ENCODE peak calls at places on chromosomes 13 and 19, in four cellular contexts. P, V, W and U are unnamed samples. For H3K4me1, the result is how much of the 10 kb centered on the place peaks cover.

GRCh38 chr19:51138549-51138979 is 3.5 kb upstream of the SIGLEC7 start:
- DNase-seq in P (no peak), V (no peak), W (peak), U (peak)

GRCh38 chr13:21657538-21657937 is 13.3 kb upstream of the FGF9 start:
- DNase-seq in P (no peak), V (no peak), W (no peak), U (no peak)

GRCh38 chr19:34480971-34481821 is at the start of gene WTIP:
- DNase-seq in P (peak), V (peak), W (no peak), U (peak)

GRCh38 chr19:48635263-48635965 is 1.8 kb downstream of the DBP start:
- DNase-seq in P (peak), V (peak), W (peak), U (peak)

GRCh38 chr13:42270857-42271215 is 1.1 kb upstream of the AKAP11 start:
- DNase-seq in P (no peak), V (no peak), W (no peak), U (no peak)

GRCh38 chr19:23872282-23872919 is 42.3 kb upstream of the ZNF726 start:
- DNase-seq in P (no peak), V (no peak), W (no peak), U (no peak)

GRCh38 chr19:48634424-48635262 is 2.5 kb downstream of the DBP start:
- DNase-seq in P (peak), V (peak), W (peak), U (peak)

GRCh38 chr19:8069116-8069973 is 16.8 kb downstream of the CCL25 start:
- DNase-seq in P (peak), V (no peak), W (no peak), U (no peak)

GRCh38 chr19:43560687-43561086 is 14.6 kb downstream of the XRCC1 start:
- DNase-seq in P (peak), V (no peak), W (peak), U (no peak)

GRCh38 chr19:35545855-35546381 is 492 bp downstream of the TMEM147 start:
- DNase-seq in P (peak), V (no peak), W (peak), U (peak)

GRCh38 chr19:5152767-5153532 is 184.0 kb downstream of the KDM4B start:
- DNase-seq in P (no peak), V (no peak), W (peak), U (no peak)

GRCh38 chr13:32254916-32255743 is 60.0 kb downstream of the ZAR1L start:
- DNase-seq in P (no peak), V (no peak), W (no peak), U (no peak)

GRCh38 chr19:6802336-6803035 is 30.0 kb downstream of the VAV1 start:
- DNase-seq in P (no peak), V (no peak), W (peak), U (peak)

GRCh38 chr19:53977991-53978731 is 13.3 kb upstream of the CACNG6 start:
- DNase-seq in P (no peak), V (peak), W (no peak), U (peak)

GRCh38 chr13:43129511-43130130 is 106.2 kb downstream of the DNAJC15 start:
- DNase-seq in P (no peak), V (no peak), W (no peak), U (no peak)

GRCh38 chr19:32469796-32470195 is 64.2 kb downstream of the DPY19L3 start:
- DNase-seq in P (no peak), V (no peak), W (no peak), U (no peak)

GRCh38 chr13:61685683-61686013 is 270.0 kb upstream of the PCDH20 start:
- DNase-seq in P (peak), V (peak), W (no peak), U (no peak)

GRCh38 chr13:48816696-48817095 is 159.0 kb upstream of the FNDC3A start:
- DNase-seq in P (no peak), V (no peak), W (no peak), U (no peak)

GRCh38 chr13:99058527-99059495 is 80.9 kb upstream of the DOCK9 start:
- DNase-seq in P (no peak), V (no peak), W (no peak), U (no peak)

GRCh38 chr13:72648513-72649065 is 78.8 kb downstream of the MZT1 start:
- DNase-seq in P (no peak), V (no peak), W (no peak), U (no peak)

GRCh38 chr13:64410654-64411053 is 2819.5 kb downstream of the PCDH9 start:
- DNase-seq in P (no peak), V (no peak), W (peak), U (no peak)

DNA sequence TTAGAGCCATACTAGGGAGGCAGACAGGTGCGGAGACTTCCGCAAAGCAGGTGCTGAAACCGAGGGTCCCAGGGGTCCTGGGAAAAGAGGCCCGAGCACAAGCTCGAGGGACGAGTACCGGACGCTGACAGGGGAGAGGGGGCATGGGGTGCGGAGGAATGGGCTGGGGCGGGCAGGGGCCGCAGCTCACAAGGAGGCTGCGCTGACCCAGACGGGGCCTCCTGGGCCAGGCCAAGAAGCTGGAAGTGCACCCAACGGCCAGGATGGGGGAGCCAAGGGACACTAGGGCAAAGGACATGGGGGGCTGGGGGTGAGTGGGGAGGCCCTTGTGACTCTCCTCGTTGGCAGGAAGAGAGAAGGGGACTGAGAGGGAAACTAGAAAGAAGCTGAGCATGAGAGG is 1.8 kb downstream of the POLR2E start:
- DNase-seq in P (no peak), V (no peak), W (no peak), U (no peak)
- H3K4me1 ChIP-seq in P (under half), V (under half), W (under half), U (under half)

GRCh38 chr13:23652909-23653726 is 82.9 kb downstream of the TNFRSF19 start:
- DNase-seq in P (no peak), V (no peak), W (no peak), U (no peak)

GRCh38 chr13:23654111-23655110 is 84.2 kb downstream of the TNFRSF19 start:
- DNase-seq in P (no peak), V (no peak), W (no peak), U (no peak)

GRCh38 chr13:23655321-23655720 is 85.1 kb downstream of the TNFRSF19 start:
- DNase-seq in P (no peak), V (no peak), W (no peak), U (no peak)

GRCh38 chr13:23651887-23652286 is 81.7 kb downstream of the TNFRSF19 start:
- DNase-seq in P (no peak), V (no peak), W (no peak), U (no peak)

DNA sequence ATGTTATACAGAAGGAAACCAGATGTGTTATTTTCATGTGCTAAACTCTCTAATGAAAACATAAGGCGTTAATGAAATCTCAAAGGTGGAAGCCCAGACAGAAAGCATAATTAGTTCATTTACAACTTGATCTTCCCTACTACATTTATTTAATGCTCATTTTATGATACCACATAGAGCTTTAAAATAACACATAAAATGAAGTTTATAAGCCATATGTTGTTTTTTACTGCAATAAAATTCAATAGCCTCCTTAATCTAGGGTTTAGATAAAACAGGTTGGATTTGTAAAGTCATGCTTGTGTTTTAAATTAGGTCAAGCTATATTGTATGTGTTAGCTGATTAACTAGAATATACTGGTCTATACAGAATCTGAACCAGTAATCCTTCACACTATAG is 81.2 kb downstream of the TNFRSF19 start:
- DNase-seq in P (no peak), V (no peak), W (no peak), U (no peak)
- H3K4me1 ChIP-seq in P (under half), V (under half), W (under half), U (under half)

GRCh38 chr13:113419531-113420183 is 33.6 kb downstream of the ADPRHL1 start:
- DNase-seq in P (no peak), V (no peak), W (no peak), U (peak)

GRCh38 chr13:113422790-113423189 is 30.5 kb downstream of the ADPRHL1 start:
- DNase-seq in P (no peak), V (no peak), W (no peak), U (peak)

GRCh38 chr13:113418722-113419049 is 34.6 kb downstream of the ADPRHL1 start:
- DNase-seq in P (no peak), V (no peak), W (no peak), U (peak)

GRCh38 chr13:113421673-113422270 is 31.5 kb downstream of the ADPRHL1 start:
- DNase-seq in P (no peak), V (no peak), W (no peak), U (peak)

GRCh38 chr13:113420833-113421600 is 32.3 kb downstream of the ADPRHL1 start:
- DNase-seq in P (peak), V (no peak), W (no peak), U (peak)
- H3K4me1 ChIP-seq in P (under half), V (under half), W (under half), U (under half)

GRCh38 chr13:29508874-29509249 is 86.6 kb downstream of the SLC7A1 start:
- DNase-seq in P (no peak), V (no peak), W (peak), U (no peak)

GRCh38 chr13:29508130-29508873 is 87.2 kb downstream of the SLC7A1 start:
- DNase-seq in P (peak), V (peak), W (peak), U (peak)

GRCh38 chr13:29505511-29505910 is 90.0 kb downstream of the SLC7A1 start:
- DNase-seq in P (no peak), V (no peak), W (peak), U (no peak)

GRCh38 chr13:29505950-29506349 is 89.5 kb downstream of the SLC7A1 start:
- DNase-seq in P (no peak), V (no peak), W (peak), U (no peak)

GRCh38 chr13:29507356-29507755 is 88.1 kb downstream of the SLC7A1 start:
- DNase-seq in P (no peak), V (no peak), W (peak), U (no peak)
- H3K4me1 ChIP-seq in P (under half), V (under half), W (under half), U (under half)

GRCh38 chr13:46173656-46174055 is 8.3 kb downstream of the LCP1 start:
- DNase-seq in P (no peak), V (no peak), W (no peak), U (no peak)

GRCh38 chr13:46171739-46172138 is 10.2 kb downstream of the LCP1 start:
- DNase-seq in P (no peak), V (no peak), W (no peak), U (no peak)

GRCh38 chr13:46171223-46171622 is 10.8 kb downstream of the LCP1 start:
- DNase-seq in P (no peak), V (no peak), W (no peak), U (no peak)

GRCh38 chr13:46170687-46171086 is 11.3 kb downstream of the LCP1 start:
- DNase-seq in P (no peak), V (peak), W (no peak), U (no peak)

DNA sequence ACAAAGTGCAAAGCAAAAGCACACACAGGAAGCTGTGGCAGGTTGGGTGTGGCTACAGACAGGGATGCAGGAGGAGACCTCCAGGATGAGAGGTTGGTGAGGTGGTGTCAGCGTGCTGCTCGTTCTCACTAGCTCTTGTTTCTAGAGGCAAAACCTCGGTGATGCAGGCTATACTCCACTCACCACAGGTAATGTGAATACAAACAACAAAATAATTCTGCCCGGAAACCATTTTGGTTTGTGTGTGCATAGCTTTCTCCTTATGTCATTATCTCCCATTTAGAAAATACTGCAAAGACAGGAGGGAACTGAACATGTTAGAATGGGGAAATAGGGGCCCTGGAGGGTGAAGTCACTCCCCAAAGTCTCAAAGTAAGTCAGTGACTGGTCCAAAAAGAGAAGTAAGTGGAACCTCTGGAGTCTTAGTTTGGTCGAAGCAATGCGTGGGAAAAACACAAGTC is 9.4 kb downstream of the LCP1 start:
- DNase-seq in P (no peak), V (no peak), W (peak), U (no peak)
- H3K4me1 ChIP-seq in P (under half), V (under half), W (half or more), U (under half)